ENCODE peak calls at places on chromosomes 11 and 22, in six cellular contexts. P is mammary epithelial cell, A is OCI-LY7, Q is IMR-90, N is neural progenitor cell, U is GM23248. R is an unnamed sample.

GRCh38 chr11:33059331-33060007 is 20.1 kb downstream of the TCP11L1 start:
- DNase-seq in P (peak; percentile 65), A (no peak), Q (no peak), N (no peak), U (no peak), R (peak; percentile 21)

GRCh38 chr22:43172191-43172590 is 14.7 kb downstream of the TTLL12 start:
- DNase-seq in P (no peak), A (no peak), Q (no peak), N (no peak), U (no peak), R (no peak)

GRCh38 chr11:110472858-110473257 is 43.1 kb downstream of the FDX1 start:
- DNase-seq in P (peak; percentile 65), A (no peak), Q (peak; percentile 34), N (no peak), U (peak; percentile 15), R (peak; percentile 73)

GRCh38 chr22:30483169-30483568 is 11.4 kb upstream of the SEC14L3 start:
- DNase-seq in P (no peak), A (no peak), Q (no peak), N (no peak), U (peak; percentile 32), R (no peak)

GRCh38 chr22:38315801-38316339 is 1.4 kb downstream of the CSNK1E start:
- DNase-seq in P (no peak), A (peak; percentile 48), Q (no peak), N (no peak), U (peak; percentile 62), R (no peak)

GRCh38 chr22:30732426-30732825 is 37.8 kb downstream of the OSBP2 start:
- DNase-seq in P (no peak), A (no peak), Q (no peak), N (no peak), U (no peak), R (no peak)

GRCh38 chr11:59761985-59762384 is 6.8 kb downstream of the STX3 start:
- DNase-seq in P (no peak), A (no peak), Q (no peak), N (no peak), U (no peak), R (no peak)

GRCh38 chr11:131977231-131977630 is 606.8 kb downstream of the NTM start:
- DNase-seq in P (peak; percentile 95), A (no peak), Q (peak; percentile 43), N (peak; percentile 40), U (peak; percentile 83), R (peak; percentile 75)

GRCh38 chr11:117221775-117222517 is 9.9 kb downstream of the PCSK7 start:
- DNase-seq in P (peak; percentile 43), A (no peak), Q (peak; percentile 72), N (no peak), U (peak; percentile 54), R (peak; percentile 82)

GRCh38 chr11:66004186-66004585 is 1.9 kb downstream of the BANF1 start:
- DNase-seq in P (no peak), A (peak; percentile 61), Q (no peak), N (no peak), U (no peak), R (no peak)

GRCh38 chr22:19524170-19525115 is at the start of gene CLDN5:
- DNase-seq in P (no peak), A (no peak), Q (no peak), N (peak; percentile 75), U (peak; percentile 23), R (no peak)

GRCh38 chr11:71171576-71171975 is 80.8 kb downstream of the SHANK2 start:
- DNase-seq in P (no peak), A (no peak), Q (no peak), N (no peak), U (no peak), R (no peak)

GRCh38 chr22:47274196-47274595 is 511.7 kb downstream of the TBC1D22A start:
- DNase-seq in P (no peak), A (no peak), Q (no peak), N (no peak), U (no peak), R (no peak)

GRCh38 chr11:86486261-86487030 is 111.8 kb downstream of the CCDC81 start:
- DNase-seq in P (no peak), A (no peak), Q (no peak), N (no peak), U (no peak), R (no peak)

GRCh38 chr22:21713428-21714058 is 22.1 kb downstream of the YPEL1 start:
- DNase-seq in P (no peak), A (no peak), Q (no peak), N (no peak), U (peak; percentile 25), R (peak; percentile 59)

GRCh38 chr11:132078230-132078629 is 707.8 kb downstream of the NTM start:
- DNase-seq in P (no peak), A (no peak), Q (no peak), N (no peak), U (no peak), R (no peak)

GRCh38 chr11:58621586-58622262 is 741 bp upstream of the CNTF start:
- DNase-seq in P (peak; percentile 40), A (no peak), Q (no peak), N (no peak), U (no peak), R (no peak)

GRCh38 chr11:119258983-119259382 is 52.8 kb downstream of the CBL start:
- DNase-seq in P (no peak), A (peak; percentile 10), Q (peak; percentile 4), N (no peak), U (no peak), R (no peak)

GRCh38 chr11:129023968-129024676 is 81.5 kb upstream of the TP53AIP1 start:
- DNase-seq in P (peak; percentile 91), A (no peak), Q (peak; percentile 5), N (peak; percentile 65), U (no peak), R (peak; percentile 96)

GRCh38 chr11:78806214-78807004 is 231.7 kb upstream of the NARS2 start:
- DNase-seq in P (no peak), A (no peak), Q (no peak), N (no peak), U (no peak), R (peak; percentile 51)
- H2AFZ ChIP-seq in P (no peak overlapping the region), A (no peak overlapping the region), Q (no peak overlapping the region), N (no peak overlapping the region), U (no peak overlapping the region), R (no peak overlapping the region)

DNA sequence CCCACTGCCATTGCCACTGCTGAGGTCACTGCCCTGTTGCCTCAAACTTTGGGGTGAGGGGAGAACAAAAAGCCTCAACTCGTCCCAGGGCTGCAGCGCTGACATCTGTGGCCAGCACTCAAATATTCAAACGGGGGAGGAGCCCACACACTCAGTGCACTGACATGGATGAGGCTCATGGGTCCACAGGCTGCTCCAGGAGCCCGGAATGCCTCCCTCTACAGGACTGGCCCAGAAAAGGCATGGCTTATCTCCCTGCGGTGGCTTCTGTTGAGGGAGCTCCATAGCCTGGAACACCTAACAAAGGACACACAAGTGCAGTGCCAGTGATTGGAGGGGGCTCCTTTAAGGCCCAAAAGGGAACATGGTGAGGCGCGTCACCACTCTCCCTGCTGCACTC is 341.1 kb upstream of the LUZP2 start:
- DNase-seq in P (no peak), A (no peak), Q (no peak), N (peak; percentile 37), U (no peak), R (no peak)
- H2AFZ ChIP-seq in P (no peak overlapping the region), A (no peak overlapping the region), Q (no peak overlapping the region), N (no peak overlapping the region), U (no peak overlapping the region), R (no peak overlapping the region)

DNA sequence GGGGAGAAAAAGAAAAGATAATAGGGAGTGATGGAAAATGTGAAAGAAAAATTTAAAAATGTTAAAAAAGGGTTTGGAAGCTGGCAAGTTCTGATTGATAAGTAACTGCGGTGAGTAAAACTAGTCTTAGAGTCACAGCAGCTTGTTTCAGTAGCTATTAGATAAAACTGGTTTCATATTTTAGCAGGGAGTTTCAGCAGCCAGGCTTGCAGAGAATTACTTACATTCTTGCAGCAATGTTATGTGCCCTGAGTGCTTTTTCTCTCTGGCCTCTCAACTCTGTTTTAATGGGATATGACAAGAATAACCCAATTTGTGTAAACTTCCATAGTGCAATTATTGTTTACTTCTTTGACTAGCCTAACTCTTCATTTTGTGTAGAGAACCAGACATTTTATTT is 33.6 kb downstream of the PPME1 start:
- DNase-seq in P (no peak), A (no peak), Q (no peak), N (no peak), U (no peak), R (no peak)
- H2AFZ ChIP-seq in P (no peak overlapping the region), A (no peak overlapping the region), Q (no peak overlapping the region), N (no peak overlapping the region), U (no peak overlapping the region), R (no peak overlapping the region)

GRCh38 chr11:122505304-122506006 is 150.1 kb upstream of the UBASH3B start:
- DNase-seq in P (peak; percentile 84), A (peak; percentile 46), Q (peak; percentile 95), N (peak; percentile 89), U (peak; percentile 98), R (peak; percentile 92)
- H2AFZ ChIP-seq in P (no peak overlapping the region), A (no peak overlapping the region), Q (peak overlapping the region; percentile 67), N (peak overlapping the region; percentile 93), U (peak overlapping the region; percentile 61), R (no peak overlapping the region)

R was measured in PC-3.